ENCODE peak calls at places on chromosomes 16 and 17, in eight cellular contexts. Z is sigmoid colon, K is osteoblast, C is A549, D is lung, W is uterus, Y is HFFc6, N is D721Med. O is an unnamed sample.

GRCh38 chr17:38685485-38685884 is 10.7 kb upstream of the EPOP start:
- DNase-seq in Z (no peak), W (no peak), D (no peak), C (no peak), Y (no peak), K (no peak), N (no peak), O (no peak)

GRCh38 chr16:76970745-76971099 is 220.3 kb upstream of the MON1B start:
- DNase-seq in D (no peak), W (no peak), K (no peak), Y (no peak), C (peak; percentile 20), N (no peak), Z (no peak), O (no peak)

GRCh38 chr17:59547131-59547915 is 18.1 kb upstream of the DHX40 start:
- DNase-seq in W (no peak), D (no peak), C (no peak), Z (no peak), Y (no peak), K (peak; percentile 10), N (no peak), O (no peak)

GRCh38 chr17:16269658-16270057 is 52.6 kb downstream of the PIGL start:
- DNase-seq in C (no peak), Z (no peak), W (no peak), Y (peak; percentile 39), D (no peak), K (peak; percentile 92), N (no peak), O (no peak)

GRCh38 chr17:49944451-49944850 is 24.5 kb upstream of the DLX4 start:
- DNase-seq in Y (no peak), W (no peak), Z (no peak), K (no peak), C (no peak), N (no peak), D (no peak), O (no peak)

GRCh38 chr16:87713469-87714229 is 52.1 kb downstream of the KLHDC4 start:
- DNase-seq in W (no peak), D (no peak), Z (no peak), C (no peak), K (no peak), Y (no peak), N (no peak), O (no peak)

GRCh38 chr17:21033350-21033749 is 9.5 kb downstream of the USP22 start:
- DNase-seq in N (no peak), Z (no peak), D (no peak), C (no peak), Y (no peak), K (no peak), W (no peak), O (no peak)

GRCh38 chr17:3026856-3027751 is 36.3 kb downstream of the OR1D5 start:
- DNase-seq in Y (no peak), C (no peak), K (no peak), N (no peak), D (no peak), W (no peak), Z (no peak), O (no peak)

GRCh38 chr16:31268891-31269290 is 9.1 kb downstream of the ITGAM start:
- DNase-seq in Z (no peak), Y (no peak), W (no peak), D (no peak), C (no peak), N (no peak), K (no peak), O (no peak)

GRCh38 chr17:6450926-6451717 is 6.9 kb downstream of the PIMREG start:
- DNase-seq in D (no peak), C (no peak), N (no peak), K (peak; percentile 47), W (no peak), Z (no peak), Y (no peak), O (no peak)

GRCh38 chr16:3454093-3454492 is 10.6 kb downstream of the NAA60 start:
- DNase-seq in Y (no peak), Z (no peak), D (no peak), K (peak; percentile 42), C (peak; percentile 35), W (no peak), N (no peak), O (no peak)

GRCh38 chr17:74177018-74177450 is 26.4 kb upstream of the RPL38 start:
- DNase-seq in K (peak; percentile 82), D (no peak), W (no peak), Z (no peak), Y (peak; percentile 47), C (no peak), N (no peak), O (no peak)

GRCh38 chr16:56355786-56356275 is 69.5 kb downstream of the AMFR start:
- DNase-seq in Y (no peak), N (no peak), K (peak; percentile 73), Z (peak; percentile 64), D (no peak), W (peak; percentile 11), C (no peak), O (peak; percentile 34)

GRCh38 chr17:63387941-63388340 is 58.2 kb downstream of the CYB561 start:
- DNase-seq in K (no peak), N (no peak), Y (no peak), D (no peak), Z (no peak), W (no peak), C (no peak), O (no peak)

GRCh38 chr16:8464979-8465378 is 125.3 kb downstream of the TMEM114 start:
- DNase-seq in K (no peak), Z (no peak), W (no peak), C (no peak), Y (no peak), N (no peak), D (no peak), O (no peak)
- TF ChIP-seq CTCF in K (no peak), Z (no peak), W (no peak), C (no peak), Y (no peak), N (no peak), D (no peak), O (no peak)

DNA sequence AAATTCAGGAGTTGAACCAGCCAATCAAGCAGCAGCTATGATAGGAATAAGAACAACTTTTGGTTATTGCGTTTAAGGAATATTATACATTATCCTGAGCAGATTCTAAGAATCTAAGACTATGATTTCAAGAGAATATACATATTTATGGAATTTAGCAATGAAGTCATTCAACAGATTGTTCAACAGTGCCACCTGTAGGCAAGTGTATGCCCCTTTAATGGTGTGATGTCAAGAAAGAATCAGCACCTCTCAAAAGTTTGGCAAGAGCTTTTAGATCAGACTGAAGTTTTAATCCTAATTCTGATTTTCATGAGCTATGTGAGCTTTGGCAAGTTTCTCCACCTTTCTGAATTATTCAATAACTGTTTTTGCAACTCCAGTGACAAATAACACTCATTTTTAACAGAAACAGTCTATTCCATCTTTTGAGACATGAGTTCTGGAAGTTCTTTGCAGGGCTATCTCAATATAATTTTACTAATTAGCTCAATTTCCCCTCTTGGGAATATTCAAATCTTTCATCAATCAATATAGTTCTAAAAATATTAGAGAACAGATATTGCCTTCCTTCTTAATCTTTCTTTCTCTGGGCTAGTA is 474.3 kb upstream of the TOM1L1 start:
- DNase-seq in Z (no peak), C (peak; percentile 42), D (no peak), N (no peak), K (no peak), Y (no peak), W (no peak), O (no peak)
- TF ChIP-seq CTCF in Z (no peak), C (peak; percentile 29), D (no peak), N (peak; percentile 70), K (no peak), Y (no peak), W (no peak), O (peak; percentile 27)

GRCh38 chr17:44847581-44847980 is at the start of gene HIGD1B:
- DNase-seq in C (no peak), W (no peak), K (peak; percentile 70), Z (no peak), N (no peak), Y (no peak), D (no peak), O (no peak)

GRCh38 chr17:44846206-44846605 is 1.5 kb upstream of the HIGD1B start:
- DNase-seq in Z (no peak), D (no peak), W (no peak), K (no peak), N (no peak), C (no peak), Y (no peak), O (no peak)

GRCh38 chr17:44842748-44843147 is 4.9 kb upstream of the HIGD1B start:
- DNase-seq in N (no peak), K (peak; percentile 35), Y (no peak), W (no peak), Z (no peak), D (no peak), C (no peak), O (no peak)

GRCh38 chr17:44840936-44841335 is 6.7 kb upstream of the HIGD1B start:
- DNase-seq in W (no peak), N (no peak), D (no peak), C (no peak), K (no peak), Y (no peak), Z (no peak), O (no peak)

GRCh38 chr17:44844390-44844830 is 3.3 kb upstream of the HIGD1B start:
- DNase-seq in K (peak; percentile 43), W (no peak), N (no peak), Y (no peak), Z (no peak), C (no peak), D (no peak), O (no peak)
- TF ChIP-seq CTCF in K (no peak), W (no peak), N (no peak), Y (peak; percentile 40), Z (no peak), C (no peak), D (no peak), O (no peak)

DNA sequence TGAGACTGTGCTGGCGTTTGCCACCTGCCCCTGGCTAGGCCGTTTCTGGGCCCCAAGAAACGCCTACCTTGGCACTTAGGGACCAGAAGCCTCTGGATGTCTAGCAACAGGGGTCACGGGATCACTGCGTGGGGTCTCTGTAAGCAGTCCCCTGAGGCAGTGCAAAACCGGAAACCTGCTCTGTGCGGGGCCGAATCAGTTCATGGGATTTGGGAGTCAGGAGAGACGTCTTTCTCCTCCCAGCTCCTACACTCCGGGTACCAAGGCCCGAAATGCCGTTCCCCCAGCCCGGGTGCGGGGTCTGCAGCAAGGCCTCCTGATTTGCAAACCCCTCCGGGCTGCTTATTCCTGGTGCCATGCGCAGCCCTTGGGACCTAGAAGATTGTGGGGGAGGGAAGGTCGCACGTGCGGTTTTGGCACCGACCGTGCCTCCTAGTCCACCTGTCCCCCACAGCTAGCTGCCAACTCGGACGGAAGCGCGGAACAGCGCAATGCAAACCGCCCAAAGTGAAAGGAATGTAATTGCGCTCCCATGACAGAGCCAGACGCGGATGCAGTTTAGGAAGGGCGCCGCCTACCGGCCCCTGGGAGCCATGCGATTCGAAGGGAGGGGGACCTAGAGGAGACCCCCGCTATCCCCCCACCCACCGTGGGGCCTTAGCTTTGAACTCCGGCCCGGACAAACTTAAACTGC is 6.5 kb downstream of the IRX5 start:
- DNase-seq in D (peak; percentile 72), Y (peak; percentile 32), K (peak; percentile 94), C (peak; percentile 54), Z (no peak), W (no peak), N (no peak), O (peak; percentile 48)
- TF ChIP-seq CTCF in D (no peak), Y (peak; percentile 76), K (peak; percentile 52), C (peak; percentile 74), Z (no peak), W (no peak), N (peak; percentile 58), O (no peak)